ENCODE peak calls at places on chromosomes 5 and 9, in six cellular contexts. W is tibial nerve, B is ovary, Q is suprapubic skin, X is A549, I is esophagus muscularis mucosa. N is an unnamed sample.
A peak's percentile ranks its signal among the peaks of the same experiment; 100 is the strongest.

GRCh38 chr9:102072061-102072764 is 333.8 kb upstream of the GRIN3A start:
- DNase-seq in W (no peak), B (no peak), Q (no peak), X (no peak), I (no peak), N (no peak)

GRCh38 chr5:127826011-127826410 is 122.8 kb downstream of the CCDC192 start:
- DNase-seq in W (no peak), B (no peak), Q (no peak), X (no peak), I (no peak), N (no peak)

GRCh38 chr5:108749130-108749861 is 1.6 kb downstream of the FER start:
- DNase-seq in W (no peak), B (no peak), Q (peak; percentile 87), X (peak; percentile 45), I (no peak), N (no peak)

GRCh38 chr9:19028835-19029451 is 4.1 kb downstream of the SAXO1 start:
- DNase-seq in W (peak; percentile 45), B (peak; percentile 53), Q (no peak), X (peak; percentile 66), I (no peak), N (peak; percentile 54)

GRCh38 chr5:178992291-178992895 is 2.7 kb downstream of the GRM6 start:
- DNase-seq in W (no peak), B (no peak), Q (no peak), X (no peak), I (no peak), N (no peak)

GRCh38 chr5:102809033-102809432 is 53.9 kb downstream of the PAM start:
- DNase-seq in W (no peak), B (no peak), Q (no peak), X (no peak), I (no peak), N (no peak)

GRCh38 chr9:121753802-121754654 is 102.6 kb downstream of the DAB2IP start:
- DNase-seq in W (no peak), B (no peak), Q (no peak), X (no peak), I (no peak), N (no peak)

GRCh38 chr9:32954642-32955041 is 46.8 kb downstream of the APTX start:
- DNase-seq in W (no peak), B (no peak), Q (no peak), X (peak; percentile 4), I (no peak), N (peak; percentile 27)

GRCh38 chr9:112404367-112404979 is 24.6 kb downstream of the HSDL2 start:
- DNase-seq in W (no peak), B (no peak), Q (no peak), X (no peak), I (no peak), N (no peak)

GRCh38 chr9:89052470-89053097 is 61.3 kb downstream of the S1PR3 start:
- DNase-seq in W (no peak), B (no peak), Q (no peak), X (no peak), I (peak; percentile 88), N (no peak)

GRCh38 chr5:55438931-55439477 is 95.8 kb downstream of the PLPP1 start:
- DNase-seq in W (no peak), B (no peak), Q (no peak), X (peak; percentile 29), I (no peak), N (peak; percentile 20)

GRCh38 chr9:35659340-35659739 is 1.2 kb downstream of the CCDC107 start:
- DNase-seq in W (no peak), B (no peak), Q (no peak), X (no peak), I (no peak), N (no peak)

GRCh38 chr5:163505049-163505474 is 357 bp upstream of the MAT2B start:
- DNase-seq in W (no peak), B (peak; percentile 27), Q (no peak), X (no peak), I (no peak), N (no peak)

GRCh38 chr5:143471041-143471509 is 67.6 kb upstream of the NR3C1 start:
- DNase-seq in W (no peak), B (no peak), Q (no peak), X (peak; percentile 28), I (peak; percentile 17), N (no peak)

GRCh38 chr9:87277346-87277745 is 220.3 kb upstream of the DAPK1 start:
- DNase-seq in W (no peak), B (no peak), Q (no peak), X (no peak), I (no peak), N (no peak)

GRCh38 chr9:92640398-92641091 is 29.4 kb downstream of the IPPK start:
- DNase-seq in W (no peak), B (peak; percentile 12), Q (no peak), X (no peak), I (peak; percentile 53), N (no peak)

GRCh38 chr5:179339996-179340395 is 5.3 kb downstream of the ADAMTS2 start:
- DNase-seq in W (no peak), B (no peak), Q (no peak), X (no peak), I (no peak), N (no peak)

GRCh38 chr9:110626109-110626829 is 42.3 kb upstream of the MUSK start:
- DNase-seq in W (no peak), B (no peak), Q (no peak), X (no peak), I (no peak), N (no peak)

GRCh38 chr9:16361118-16361517 is 509.4 kb downstream of the BNC2 start:
- DNase-seq in W (no peak), B (no peak), Q (no peak), X (no peak), I (no peak), N (no peak)

GRCh38 chr5:38613992-38614836 is 57.8 kb upstream of the LIFR start:
- DNase-seq in W (no peak), B (no peak), Q (no peak), X (no peak), I (peak; percentile 14), N (no peak)

GRCh38 chr5:149265559-149265958 is 6.1 kb upstream of the AFAP1L1 start:
- DNase-seq in W (peak; percentile 24), B (no peak), Q (no peak), X (peak; percentile 31), I (no peak), N (no peak)

GRCh38 chr5:64315778-64316177 is 150.1 kb downstream of the RNF180 start:
- DNase-seq in W (no peak), B (no peak), Q (no peak), X (no peak), I (no peak), N (no peak)

GRCh38 chr9:80410106-80410505 is 838.3 kb downstream of the TLE4 start:
- DNase-seq in W (no peak), B (peak; percentile 16), Q (no peak), X (no peak), I (no peak), N (no peak)

GRCh38 chr9:112644449-112644965 is 73.4 kb downstream of the INIP start:
- DNase-seq in W (no peak), B (no peak), Q (no peak), X (no peak), I (no peak), N (no peak)

GRCh38 chr5:32511778-32512374 is 67.3 kb upstream of the ZFR start:
- DNase-seq in W (no peak), B (no peak), Q (no peak), X (no peak), I (no peak), N (no peak)

GRCh38 chr5:54702470-54702869 is 184.9 kb downstream of the SNX18 start:
- DNase-seq in W (no peak), B (no peak), Q (no peak), X (no peak), I (no peak), N (no peak)

GRCh38 chr9:69822091-69822750 is 1.6 kb downstream of the CFAP95 start:
- DNase-seq in W (no peak), B (no peak), Q (no peak), X (peak; percentile 10), I (no peak), N (no peak)

GRCh38 chr9:113289091-113289490 is 13.6 kb downstream of the PRPF4 start:
- DNase-seq in W (no peak), B (no peak), Q (no peak), X (no peak), I (no peak), N (no peak)

GRCh38 chr9:109181284-109181683 is 14.2 kb upstream of the FRRS1L start:
- DNase-seq in W (no peak), B (no peak), Q (peak; percentile 13), X (no peak), I (no peak), N (no peak)

GRCh38 chr5:66967826-66968262 is 228.8 kb downstream of the CD180 start:
- DNase-seq in W (no peak), B (no peak), Q (no peak), X (no peak), I (no peak), N (no peak)

DNA sequence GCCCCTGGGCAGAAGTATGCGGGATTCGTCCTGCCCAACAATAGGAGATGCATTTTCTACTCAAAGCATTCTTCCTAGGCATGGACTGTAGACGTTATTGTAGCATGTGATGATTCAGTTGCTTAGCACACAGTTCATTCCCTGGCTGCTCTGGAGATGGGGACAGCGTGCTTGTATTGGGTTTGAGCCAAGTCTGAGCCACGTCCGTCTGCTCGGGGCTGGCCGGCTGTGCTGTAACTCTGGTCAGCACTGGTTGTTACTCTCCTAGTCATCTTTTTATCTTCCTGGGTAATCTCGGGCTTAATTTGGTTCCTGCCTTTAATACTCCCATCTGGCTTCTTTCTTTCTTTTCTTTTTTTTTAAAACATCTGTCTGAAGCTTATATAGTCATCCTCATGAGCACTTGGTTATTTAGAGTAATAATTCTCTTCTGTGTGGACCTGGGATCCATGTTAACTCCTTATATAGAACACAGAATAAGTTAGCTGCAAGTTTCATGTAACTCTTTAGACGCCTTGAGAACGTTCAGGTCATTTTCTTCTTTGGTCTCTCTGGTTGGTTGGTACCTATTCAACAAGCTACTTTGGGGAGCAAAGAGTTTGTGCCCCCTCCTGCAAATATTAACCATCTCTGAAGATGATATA is 118.8 kb upstream of the RPS23 start:
- DNase-seq in W (peak; percentile 61), B (peak; percentile 59), Q (no peak), X (peak; percentile 86), I (no peak), N (peak; percentile 92)
- TF ChIP-seq POLR2A in W (no peak), B (no peak), Q (no peak), X (no peak), I (no peak), N (no peak)

GRCh38 chr5:167029488-167029887 is 1262.0 kb upstream of the WWC1 start:
- DNase-seq in W (no peak), B (no peak), Q (no peak), X (no peak), I (no peak), N (no peak)
- TF ChIP-seq EP300 in W (no peak), B (no peak), Q (no peak), X (no peak), I (no peak), N (no peak)

GRCh38 chr9:37410969-37411785 is 11.3 kb upstream of the GRHPR start:
- DNase-seq in W (no peak), B (no peak), Q (no peak), X (peak; percentile 31), I (no peak), N (peak; percentile 56)
- TF ChIP-seq POLR2A in W (no peak), B (no peak), Q (no peak), X (no peak), I (no peak), N (no peak)

DNA sequence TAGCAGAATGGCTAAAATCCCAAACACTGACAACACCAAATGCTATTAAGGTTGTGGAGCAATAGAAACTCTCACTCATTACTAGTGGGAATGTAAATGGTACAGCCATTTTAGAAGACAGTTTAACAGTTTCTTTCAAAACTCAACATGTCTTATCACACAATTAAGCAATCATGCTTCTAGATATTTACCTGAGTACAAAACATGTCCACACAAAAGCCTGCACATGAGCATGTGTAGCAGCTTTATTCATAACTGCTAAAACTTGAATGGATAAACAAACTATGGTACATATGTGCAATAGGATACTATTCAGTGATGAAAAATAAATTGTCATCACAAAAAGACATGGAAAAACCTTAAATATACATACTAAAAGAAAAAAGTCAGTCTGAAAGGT is 31.5 kb downstream of the SLC25A46 start:
- DNase-seq in W (no peak), B (no peak), Q (no peak), X (no peak), I (no peak), N (no peak)
- TF ChIP-seq EP300 in W (no peak), B (no peak), Q (no peak), X (no peak), I (no peak), N (no peak)